ENCODE peak calls at places on chromosomes 16 and 17, in seven cellular contexts. E is uterus, H is suprapubic skin, G is SJSA1, J is pancreas, L is GM23338, U is heart left ventricle. R is an unnamed sample. For H3K27me3 and H3K4me1, the result is how much of the 10 kb centered on the place peaks cover.

GRCh38 chr16:85312642-85313540 is 200.6 kb upstream of the CIBAR2 start:
- DNase-seq in G (no peak), U (no peak), J (peak), L (no peak), H (no peak), E (no peak), R (no peak)

GRCh38 chr16:17026600-17027242 is 444.0 kb downstream of the XYLT1 start:
- DNase-seq in L (no peak), E (no peak), J (no peak), H (no peak), G (no peak), U (no peak), R (no peak)

GRCh38 chr16:4272114-4272954 is 489 bp downstream of the TFAP4 start:
- DNase-seq in E (no peak), L (peak), J (no peak), G (peak), H (peak), U (peak), R (peak)

GRCh38 chr16:54921229-54921824 is 9.3 kb upstream of the IRX5 start:
- DNase-seq in E (no peak), J (no peak), U (no peak), H (no peak), G (no peak), L (no peak), R (no peak)

GRCh38 chr16:84502581-84502980 is 1.9 kb downstream of the MEAK7 start:
- DNase-seq in H (peak), U (peak), G (no peak), L (no peak), J (no peak), E (no peak), R (no peak)

GRCh38 chr17:8155341-8156173 is 3.4 kb upstream of the PER1 start:
- DNase-seq in U (peak), H (peak), E (no peak), L (peak), G (no peak), J (peak), R (no peak)

GRCh38 chr16:48501516-48502377 is 108.2 kb downstream of the N4BP1 start:
- DNase-seq in J (no peak), U (no peak), L (no peak), H (no peak), E (no peak), G (no peak), R (no peak)

GRCh38 chr16:57805176-57805575 is 2.9 kb upstream of the KIFC3 start:
- DNase-seq in E (peak), J (peak), L (no peak), U (peak), H (no peak), G (no peak), R (no peak)

GRCh38 chr17:6507535-6507934 is 48.8 kb downstream of the PITPNM3 start:
- DNase-seq in L (no peak), J (no peak), E (peak), U (no peak), H (no peak), G (peak), R (no peak)

GRCh38 chr17:48720263-48721008 is 1.9 kb downstream of the PRAC1 start:
- DNase-seq in E (no peak), G (no peak), J (no peak), U (no peak), L (no peak), H (no peak), R (no peak)

GRCh38 chr17:1413281-1413791 is 13.3 kb upstream of the YWHAE start:
- DNase-seq in J (peak), H (no peak), E (peak), L (no peak), G (peak), U (peak), R (peak)

GRCh38 chr17:38591759-38592241 is 14.0 kb downstream of the SRCIN1 start:
- DNase-seq in J (no peak), H (no peak), U (no peak), E (no peak), G (no peak), L (no peak), R (no peak)

GRCh38 chr17:48761114-48761513 is 32.6 kb upstream of the HOXB13 start:
- DNase-seq in U (no peak), L (no peak), E (no peak), J (no peak), H (no peak), G (no peak), R (no peak)

GRCh38 chr17:78806451-78806850 is 24.4 kb upstream of the CYTH1 start:
- DNase-seq in E (no peak), H (no peak), U (peak), G (no peak), J (no peak), L (no peak), R (no peak)

GRCh38 chr16:5328546-5328945 is 231.0 kb upstream of the EEF2KMT start:
- DNase-seq in U (no peak), L (no peak), G (no peak), H (no peak), J (no peak), E (no peak), R (no peak)

GRCh38 chr16:15642557-15643452 is at the start of gene MARF1:
- DNase-seq in G (peak), H (peak), J (peak), L (peak), U (peak), E (peak), R (peak)

GRCh38 chr16:85171004-85171808 is 58.9 kb upstream of the CIBAR2 start:
- DNase-seq in J (peak), U (peak), E (no peak), L (no peak), G (no peak), H (no peak), R (no peak)

GRCh38 chr17:29640413-29640812 is 17.7 kb upstream of the CORO6 start:
- DNase-seq in E (no peak), H (no peak), U (no peak), J (no peak), G (no peak), L (no peak), R (no peak)

GRCh38 chr16:50491516-50491915 is 56.7 kb upstream of the NKD1 start:
- DNase-seq in L (no peak), E (no peak), G (no peak), U (no peak), J (no peak), H (no peak), R (no peak)

GRCh38 chr16:2207872-2208271 is 2.6 kb downstream of the MLST8 start:
- DNase-seq in G (no peak), L (no peak), H (no peak), J (peak), E (no peak), U (no peak), R (no peak)
- H3K27me3 ChIP-seq in G (under half), L (under half), H (under half), J (under half), E (under half), U (under half), R (under half)

DNA sequence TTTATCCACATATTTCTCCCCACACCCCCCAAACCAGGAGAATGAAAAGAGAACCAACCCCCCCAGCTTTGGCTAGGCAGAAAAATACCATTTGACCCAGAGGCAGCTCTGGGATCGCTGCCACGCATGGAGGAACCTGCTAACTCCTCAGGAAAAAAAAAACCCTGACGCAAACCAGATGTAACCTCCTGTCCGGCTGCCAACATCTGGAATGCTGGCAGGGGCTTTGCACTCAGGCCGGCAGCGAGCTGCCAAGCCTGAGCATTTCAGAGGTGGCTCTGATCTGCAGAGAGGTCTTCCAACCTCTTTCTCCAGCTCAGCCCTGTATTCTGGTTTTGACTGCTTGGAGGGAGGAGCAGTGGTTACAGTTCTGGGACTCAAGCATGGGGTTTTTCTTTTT is 8.2 kb downstream of the IGFBP4 start:
- DNase-seq in G (no peak), L (no peak), H (no peak), J (no peak), U (peak), E (peak), R (peak)
- H3K4me1 ChIP-seq in G (under half), L (under half), H (half or more), J (under half), U (half or more), E (under half), R (half or more)

GRCh38 chr16:88876942-88877526 is 10.6 kb upstream of the PABPN1L start:
- DNase-seq in L (no peak), E (no peak), H (no peak), J (no peak), G (no peak), U (no peak), R (no peak)

GRCh38 chr16:88875703-88876234 is 9.3 kb upstream of the PABPN1L start:
- DNase-seq in L (no peak), G (no peak), J (no peak), U (no peak), E (no peak), H (no peak), R (no peak)

GRCh38 chr16:88872650-88873331 is 6.3 kb upstream of the PABPN1L start:
- DNase-seq in E (no peak), G (no peak), L (no peak), J (no peak), U (no peak), H (no peak), R (no peak)

GRCh38 chr16:88877564-88878289 is 11.3 kb upstream of the PABPN1L start:
- DNase-seq in U (no peak), J (no peak), E (no peak), H (no peak), G (no peak), L (no peak), R (no peak)

DNA sequence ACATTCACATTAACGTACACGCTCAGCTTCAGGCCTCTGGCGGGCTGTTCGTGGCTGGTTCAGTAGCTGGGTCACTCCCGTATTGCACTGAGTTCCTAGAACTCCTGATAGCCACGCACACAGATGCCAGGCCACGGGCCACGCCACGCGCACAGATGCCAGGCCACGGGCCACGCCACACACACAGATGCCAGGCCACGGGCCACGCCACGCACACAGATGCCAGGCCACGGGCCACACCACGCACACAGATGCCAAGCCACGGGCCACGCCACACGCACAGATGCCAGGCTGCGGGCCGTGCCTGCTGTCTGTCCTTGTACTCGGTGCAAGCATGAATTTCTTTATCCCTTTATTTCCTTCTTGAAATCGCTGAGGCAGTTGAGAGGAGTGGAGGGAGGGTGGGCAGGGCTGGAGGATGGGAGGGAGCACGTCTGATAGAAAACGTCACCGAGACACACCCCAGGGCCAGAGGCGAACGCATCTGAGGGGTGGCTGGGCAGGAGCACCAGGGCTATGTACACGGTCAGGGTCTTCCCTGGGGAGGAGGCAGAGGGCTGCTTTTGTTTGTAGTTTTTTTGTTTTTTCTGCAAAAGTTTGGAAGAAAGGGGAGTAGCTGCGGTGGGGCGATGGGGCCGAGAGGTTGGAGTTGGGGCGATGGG is 8.6 kb upstream of the PABPN1L start:
- DNase-seq in H (no peak), G (no peak), L (no peak), J (no peak), U (no peak), E (no peak), R (no peak)
- H3K27me3 ChIP-seq in H (under half), G (half or more), L (under half), J (under half), U (under half), E (under half), R (under half)

GRCh38 chr16:77302685-77303084 is 103.5 kb downstream of the SYCE1L start:
- DNase-seq in G (no peak), J (no peak), E (no peak), L (no peak), H (no peak), U (no peak), R (no peak)

GRCh38 chr16:77304134-77304533 is 104.9 kb downstream of the SYCE1L start:
- DNase-seq in E (no peak), L (no peak), G (no peak), U (no peak), H (no peak), J (no peak), R (no peak)

GRCh38 chr16:77304883-77305282 is 105.7 kb downstream of the SYCE1L start:
- DNase-seq in U (no peak), G (no peak), H (no peak), J (no peak), E (no peak), L (no peak), R (no peak)

GRCh38 chr16:77300232-77300631 is 101.0 kb downstream of the SYCE1L start:
- DNase-seq in H (no peak), J (no peak), U (no peak), L (no peak), E (no peak), G (no peak), R (no peak)

GRCh38 chr16:77302249-77302648 is 103.0 kb downstream of the SYCE1L start:
- DNase-seq in H (no peak), E (no peak), J (no peak), G (no peak), L (no peak), U (no peak), R (no peak)
- H3K4me1 ChIP-seq in H (under half), E (under half), J (under half), G (under half), L (under half), U (under half), R (under half)

GRCh38 chr17:58189436-58190146 is 2.9 kb upstream of the EPX start:
- DNase-seq in E (no peak), H (no peak), J (no peak), U (no peak), L (no peak), G (peak), R (peak)
- H3K27me3 ChIP-seq in E (under half), H (under half), J (under half), U (under half), L (under half), G (under half), R (half or more)

DNA sequence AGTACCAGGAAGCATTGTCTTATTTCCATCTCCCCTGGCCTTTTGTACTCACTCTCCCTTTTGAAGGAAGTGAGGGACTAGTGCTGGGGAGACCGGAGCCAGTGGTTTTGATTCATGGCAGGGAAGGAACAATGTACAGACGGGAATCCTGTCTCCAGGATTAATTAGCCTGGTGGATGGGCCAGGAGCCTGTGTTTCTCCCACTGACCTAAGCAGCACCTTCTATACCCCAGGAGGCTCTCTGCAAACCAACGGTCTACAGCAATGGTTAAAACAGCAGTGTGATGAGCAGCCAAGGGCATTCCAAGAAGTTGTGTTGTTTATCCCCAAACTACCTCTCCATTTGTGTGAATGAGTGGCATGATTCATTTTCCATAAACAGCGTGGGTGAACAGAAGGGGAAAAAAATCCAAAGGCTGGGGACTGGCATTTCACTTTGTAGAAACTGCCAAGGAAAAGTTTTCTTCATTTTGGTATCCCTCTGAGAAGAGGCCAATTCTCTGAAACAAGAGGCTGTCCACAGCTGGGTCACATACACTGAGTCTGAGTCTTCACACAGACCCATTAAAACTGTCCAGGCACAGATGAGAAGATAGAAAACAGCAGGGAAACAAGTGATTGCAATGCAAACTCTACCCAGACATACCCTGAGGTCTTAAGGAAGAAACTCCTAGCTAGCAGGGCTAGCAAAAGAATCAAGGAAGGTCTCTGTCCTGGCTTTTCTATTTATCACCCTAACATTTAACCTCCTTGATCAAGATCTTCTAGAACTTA is 18.1 kb downstream of the ANKFN1 start:
- DNase-seq in U (no peak), L (no peak), J (no peak), G (no peak), E (no peak), H (no peak), R (no peak)
- H3K4me1 ChIP-seq in U (under half), L (under half), J (under half), G (half or more), E (under half), H (under half), R (under half)

GRCh38 chr16:8572919-8573724 is 17.2 kb downstream of the TMEM114 start:
- DNase-seq in L (peak), J (no peak), U (no peak), E (no peak), H (no peak), G (no peak), R (no peak)
- H3K27me3 ChIP-seq in L (under half), J (under half), U (under half), E (under half), H (under half), G (under half), R (half or more)

DNA sequence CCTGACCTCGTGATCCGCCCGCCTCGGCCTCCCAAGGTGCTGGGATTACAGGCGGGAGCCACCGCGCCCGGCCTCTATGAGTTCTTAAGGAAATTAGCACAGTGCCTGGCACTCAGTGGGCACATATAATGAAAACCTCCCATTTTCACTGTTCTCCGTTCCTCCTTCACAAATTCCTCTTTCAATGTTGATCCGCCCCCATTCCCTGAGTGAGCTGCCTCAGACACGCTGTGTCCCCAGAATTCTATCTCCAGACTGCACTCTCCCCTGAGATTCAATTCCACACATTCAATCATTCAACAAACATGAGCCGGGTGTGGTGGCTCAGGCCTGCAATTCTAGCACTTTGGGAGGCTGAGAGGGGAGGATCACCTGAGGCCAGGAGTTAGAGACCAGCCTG is 7.0 kb downstream of the P2RX1 start:
- DNase-seq in U (no peak), J (no peak), E (no peak), L (no peak), H (no peak), G (no peak), R (no peak)
- H3K4me1 ChIP-seq in U (under half), J (under half), E (under half), L (under half), H (under half), G (under half), R (under half)